ENCODE peak calls at places on chromosomes 4 and X, in eight cellular contexts. One of them, this sample, is unnamed.

GRCh38 chrX:150573702-150574101 is 5.3 kb downstream of the MTM1 start:
- DNase-seq in fibroblast of pulmonary artery: no peak
- DNase-seq in endodermal cell: no peak
- DNase-seq in BJ: no peak
- DNase-seq in left lung: no peak
- DNase-seq in cardiac muscle cell: no peak
- DNase-seq in GM23248: no peak
- DNase-seq in fibroblast of lung: no peak
- DNase-seq in this sample: no peak

GRCh38 chr4:123351713-123352112 is 44.9 kb upstream of the SPRY1 start:
- DNase-seq in cardiac muscle cell: no peak
- DNase-seq in BJ: no peak
- DNase-seq in left lung: no peak
- DNase-seq in GM23248: no peak
- DNase-seq in endodermal cell: no peak
- DNase-seq in fibroblast of pulmonary artery: no peak
- DNase-seq in fibroblast of lung: no peak
- DNase-seq in this sample: no peak

GRCh38 chrX:101803451-101803850 is 128.4 kb downstream of the ZMAT1 start:
- DNase-seq in GM23248: peak
- DNase-seq in cardiac muscle cell: peak
- DNase-seq in left lung: no peak
- DNase-seq in endodermal cell: peak
- DNase-seq in fibroblast of lung: peak
- DNase-seq in BJ: no peak
- DNase-seq in fibroblast of pulmonary artery: peak
- DNase-seq in this sample: no peak

GRCh38 chr4:108743021-108743420 is 19.8 kb downstream of the ETNPPL start:
- DNase-seq in left lung: no peak
- DNase-seq in BJ: no peak
- DNase-seq in endodermal cell: peak
- DNase-seq in cardiac muscle cell: no peak
- DNase-seq in GM23248: no peak
- DNase-seq in fibroblast of pulmonary artery: no peak
- DNase-seq in fibroblast of lung: no peak
- DNase-seq in this sample: no peak

GRCh38 chr4:118279328-118279727 is 73.5 kb downstream of the PRSS12 start:
- DNase-seq in fibroblast of lung: peak
- DNase-seq in BJ: no peak
- DNase-seq in GM23248: no peak
- DNase-seq in left lung: no peak
- DNase-seq in fibroblast of pulmonary artery: no peak
- DNase-seq in cardiac muscle cell: no peak
- DNase-seq in endodermal cell: no peak
- DNase-seq in this sample: no peak

GRCh38 chr4:112956458-112956857 is 93.0 kb upstream of the ANK2 start:
- DNase-seq in GM23248: no peak
- DNase-seq in fibroblast of pulmonary artery: no peak
- DNase-seq in endodermal cell: no peak
- DNase-seq in BJ: no peak
- DNase-seq in cardiac muscle cell: no peak
- DNase-seq in left lung: no peak
- DNase-seq in fibroblast of lung: no peak
- DNase-seq in this sample: no peak

GRCh38 chrX:66022742-66023725 is 16.8 kb downstream of the VSIG4 start:
- DNase-seq in fibroblast of pulmonary artery: no peak
- DNase-seq in fibroblast of lung: no peak
- DNase-seq in BJ: no peak
- DNase-seq in GM23248: peak
- DNase-seq in endodermal cell: peak
- DNase-seq in cardiac muscle cell: peak
- DNase-seq in left lung: no peak
- DNase-seq in this sample: no peak

GRCh38 chr4:3010998-3011397 is 47.6 kb downstream of the GRK4 start:
- DNase-seq in fibroblast of lung: peak
- DNase-seq in endodermal cell: no peak
- DNase-seq in fibroblast of pulmonary artery: peak
- DNase-seq in BJ: peak
- DNase-seq in GM23248: peak
- DNase-seq in cardiac muscle cell: peak
- DNase-seq in left lung: no peak
- DNase-seq in this sample: no peak

GRCh38 chr4:106875340-106875739 is 160.8 kb downstream of the DKK2 start:
- DNase-seq in cardiac muscle cell: no peak
- DNase-seq in fibroblast of pulmonary artery: no peak
- DNase-seq in BJ: no peak
- DNase-seq in GM23248: no peak
- DNase-seq in left lung: no peak
- DNase-seq in fibroblast of lung: no peak
- DNase-seq in endodermal cell: peak
- DNase-seq in this sample: no peak

GRCh38 chr4:112127736-112128322 is 17.4 kb upstream of the FAM241A start:
- DNase-seq in GM23248: peak
- DNase-seq in left lung: no peak
- DNase-seq in fibroblast of lung: peak
- DNase-seq in endodermal cell: no peak
- DNase-seq in cardiac muscle cell: peak
- DNase-seq in BJ: no peak
- DNase-seq in fibroblast of pulmonary artery: no peak
- DNase-seq in this sample: no peak

GRCh38 chrX:9327747-9328145 is 137.1 kb upstream of the TBL1X start:
- DNase-seq in endodermal cell: no peak
- DNase-seq in fibroblast of lung: peak
- DNase-seq in left lung: no peak
- DNase-seq in fibroblast of pulmonary artery: peak
- DNase-seq in BJ: peak
- DNase-seq in GM23248: peak
- DNase-seq in cardiac muscle cell: peak
- DNase-seq in this sample: no peak

GRCh38 chr4:6437682-6438264 is 34.6 kb downstream of the PPP2R2C start:
- DNase-seq in cardiac muscle cell: no peak
- DNase-seq in endodermal cell: no peak
- DNase-seq in fibroblast of pulmonary artery: no peak
- DNase-seq in fibroblast of lung: no peak
- DNase-seq in left lung: no peak
- DNase-seq in BJ: no peak
- DNase-seq in GM23248: no peak
- DNase-seq in this sample: no peak

GRCh38 chr4:122703868-122704267 is 28.6 kb upstream of the BBS12 start:
- DNase-seq in fibroblast of lung: peak
- DNase-seq in left lung: no peak
- DNase-seq in GM23248: peak
- DNase-seq in BJ: no peak
- DNase-seq in cardiac muscle cell: no peak
- DNase-seq in endodermal cell: peak
- DNase-seq in fibroblast of pulmonary artery: no peak
- DNase-seq in this sample: no peak

GRCh38 chrX:41397768-41398167 is 49.4 kb upstream of the NYX start:
- DNase-seq in endodermal cell: no peak
- DNase-seq in fibroblast of pulmonary artery: no peak
- DNase-seq in GM23248: no peak
- DNase-seq in BJ: no peak
- DNase-seq in cardiac muscle cell: no peak
- DNase-seq in left lung: no peak
- DNase-seq in fibroblast of lung: no peak
- DNase-seq in this sample: no peak

GRCh38 chr4:47930971-47931804 is 16.8 kb upstream of the NFXL1 start:
- DNase-seq in GM23248: peak
- DNase-seq in fibroblast of lung: peak
- DNase-seq in BJ: no peak
- DNase-seq in cardiac muscle cell: peak
- DNase-seq in fibroblast of pulmonary artery: peak
- DNase-seq in endodermal cell: no peak
- DNase-seq in left lung: no peak
- DNase-seq in this sample: no peak

GRCh38 chr4:68369474-68369805 is 19.6 kb upstream of the YTHDC1 start:
- DNase-seq in GM23248: no peak
- DNase-seq in fibroblast of lung: peak
- DNase-seq in endodermal cell: no peak
- DNase-seq in BJ: no peak
- DNase-seq in fibroblast of pulmonary artery: no peak
- DNase-seq in left lung: no peak
- DNase-seq in cardiac muscle cell: peak
- DNase-seq in this sample: no peak
- H3K4me3 ChIP-seq in GM23248: peak
- H3K4me3 ChIP-seq in fibroblast of lung: no peak
- H3K4me3 ChIP-seq in endodermal cell: peak
- H3K4me3 ChIP-seq in BJ: no peak
- H3K4me3 ChIP-seq in fibroblast of pulmonary artery: no peak
- H3K4me3 ChIP-seq in left lung: no peak
- H3K4me3 ChIP-seq in cardiac muscle cell: no peak
- H3K4me3 ChIP-seq in this sample: no peak

GRCh38 chr4:143393195-143393594 is 56.5 kb downstream of the GAB1 start:
- DNase-seq in GM23248: peak
- DNase-seq in cardiac muscle cell: no peak
- DNase-seq in endodermal cell: no peak
- DNase-seq in fibroblast of lung: no peak
- DNase-seq in BJ: no peak
- DNase-seq in left lung: no peak
- DNase-seq in fibroblast of pulmonary artery: no peak
- DNase-seq in this sample: no peak
- H3K4me3 ChIP-seq in GM23248: no peak
- H3K4me3 ChIP-seq in cardiac muscle cell: no peak
- H3K4me3 ChIP-seq in endodermal cell: no peak
- H3K4me3 ChIP-seq in fibroblast of lung: no peak
- H3K4me3 ChIP-seq in BJ: no peak
- H3K4me3 ChIP-seq in left lung: no peak
- H3K4me3 ChIP-seq in fibroblast of pulmonary artery: no peak
- H3K4me3 ChIP-seq in this sample: no peak

GRCh38 chr4:152660526-152660925 is 19.3 kb downstream of the TMEM154 start:
- DNase-seq in BJ: no peak
- DNase-seq in endodermal cell: peak
- DNase-seq in fibroblast of lung: no peak
- DNase-seq in GM23248: no peak
- DNase-seq in left lung: no peak
- DNase-seq in cardiac muscle cell: no peak
- DNase-seq in fibroblast of pulmonary artery: no peak
- DNase-seq in this sample: no peak

GRCh38 chr4:152665691-152666410 is 13.9 kb downstream of the TMEM154 start:
- DNase-seq in fibroblast of lung: no peak
- DNase-seq in cardiac muscle cell: no peak
- DNase-seq in fibroblast of pulmonary artery: no peak
- DNase-seq in BJ: no peak
- DNase-seq in GM23248: no peak
- DNase-seq in endodermal cell: peak
- DNase-seq in left lung: no peak
- DNase-seq in this sample: no peak

GRCh38 chr4:152666946-152667345 is 12.9 kb downstream of the TMEM154 start:
- DNase-seq in left lung: no peak
- DNase-seq in endodermal cell: peak
- DNase-seq in BJ: no peak
- DNase-seq in cardiac muscle cell: no peak
- DNase-seq in fibroblast of lung: no peak
- DNase-seq in fibroblast of pulmonary artery: no peak
- DNase-seq in GM23248: no peak
- DNase-seq in this sample: no peak

GRCh38 chr4:152661649-152662048 is 18.1 kb downstream of the TMEM154 start:
- DNase-seq in endodermal cell: no peak
- DNase-seq in fibroblast of lung: no peak
- DNase-seq in GM23248: no peak
- DNase-seq in BJ: no peak
- DNase-seq in left lung: no peak
- DNase-seq in cardiac muscle cell: no peak
- DNase-seq in fibroblast of pulmonary artery: no peak
- DNase-seq in this sample: no peak

GRCh38 chr4:152663203-152664066 is 16.4 kb downstream of the TMEM154 start:
- DNase-seq in endodermal cell: peak
- DNase-seq in GM23248: no peak
- DNase-seq in fibroblast of pulmonary artery: no peak
- DNase-seq in BJ: no peak
- DNase-seq in fibroblast of lung: no peak
- DNase-seq in left lung: no peak
- DNase-seq in cardiac muscle cell: no peak
- DNase-seq in this sample: no peak
- H3K4me3 ChIP-seq in endodermal cell: no peak
- H3K4me3 ChIP-seq in GM23248: no peak
- H3K4me3 ChIP-seq in fibroblast of pulmonary artery: no peak
- H3K4me3 ChIP-seq in BJ: no peak
- H3K4me3 ChIP-seq in fibroblast of lung: no peak
- H3K4me3 ChIP-seq in left lung: no peak
- H3K4me3 ChIP-seq in cardiac muscle cell: no peak
- H3K4me3 ChIP-seq in this sample: no peak

DNA sequence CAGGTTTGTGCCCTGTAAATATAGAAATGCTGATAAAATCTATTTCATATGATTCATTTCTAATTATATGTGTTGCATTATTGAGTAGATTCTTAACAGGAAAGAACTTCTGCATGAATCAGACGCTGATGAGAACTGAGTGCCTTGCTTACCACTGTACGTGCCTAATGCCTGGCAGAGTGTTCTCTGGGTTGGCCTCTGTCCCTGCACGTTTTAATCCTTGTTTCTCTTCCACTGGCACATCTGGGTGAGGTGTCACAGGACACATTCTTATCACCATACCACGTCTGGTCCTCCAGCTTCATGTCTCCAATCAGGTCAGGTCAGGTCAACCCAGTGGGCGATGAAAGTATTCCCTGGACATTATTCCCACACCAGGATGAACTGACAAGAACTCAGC is 53.6 kb downstream of the KLF3 start:
- DNase-seq in BJ: peak
- DNase-seq in left lung: no peak
- DNase-seq in fibroblast of pulmonary artery: peak
- DNase-seq in cardiac muscle cell: peak
- DNase-seq in endodermal cell: no peak
- DNase-seq in GM23248: peak
- DNase-seq in fibroblast of lung: peak
- DNase-seq in this sample: no peak
- H3K4me3 ChIP-seq in BJ: no peak
- H3K4me3 ChIP-seq in left lung: no peak
- H3K4me3 ChIP-seq in fibroblast of pulmonary artery: no peak
- H3K4me3 ChIP-seq in cardiac muscle cell: no peak
- H3K4me3 ChIP-seq in endodermal cell: no peak
- H3K4me3 ChIP-seq in GM23248: peak
- H3K4me3 ChIP-seq in fibroblast of lung: no peak
- H3K4me3 ChIP-seq in this sample: no peak

GRCh38 chr4:184094532-184095192 is 123.0 kb downstream of the ENPP6 start:
- DNase-seq in fibroblast of pulmonary artery: no peak
- DNase-seq in endodermal cell: no peak
- DNase-seq in cardiac muscle cell: no peak
- DNase-seq in GM23248: no peak
- DNase-seq in BJ: no peak
- DNase-seq in fibroblast of lung: no peak
- DNase-seq in left lung: no peak
- DNase-seq in this sample: no peak
- H3K4me3 ChIP-seq in fibroblast of pulmonary artery: no peak
- H3K4me3 ChIP-seq in endodermal cell: no peak
- H3K4me3 ChIP-seq in cardiac muscle cell: no peak
- H3K4me3 ChIP-seq in GM23248: no peak
- H3K4me3 ChIP-seq in BJ: no peak
- H3K4me3 ChIP-seq in fibroblast of lung: no peak
- H3K4me3 ChIP-seq in left lung: no peak
- H3K4me3 ChIP-seq in this sample: no peak